ENCODE peak calls at places on chromosomes 6 and 20, in ten cellular contexts. M, V, O, I, L, U, D, F, Q and T are unnamed samples.

GRCh38 chr6:1271071-1271763 is 40.7 kb upstream of the FOXQ1 start:
- DNase-seq in M (no peak), V (no peak), O (no peak), I (no peak), L (no peak), U (no peak), D (no peak), F (no peak), Q (no peak), T (no peak)

GRCh38 chr6:46677314-46677654 is 10.4 kb upstream of the TDRD6 start:
- DNase-seq in M (no peak), V (peak), O (no peak), I (no peak), L (no peak), U (no peak), D (no peak), F (peak), Q (peak), T (no peak)

GRCh38 chr6:108947114-108947854 is 99.1 kb downstream of the ARMC2 start:
- DNase-seq in M (no peak), V (no peak), O (no peak), I (peak), L (no peak), U (peak), D (no peak), F (no peak), Q (no peak), T (no peak)

GRCh38 chr20:20782747-20783146 is 70.3 kb upstream of the RALGAPA2 start:
- DNase-seq in M (no peak), V (no peak), O (no peak), I (no peak), L (no peak), U (no peak), D (no peak), F (no peak), Q (no peak), T (no peak)

GRCh38 chr6:133631421-133631820 is 257.5 kb upstream of the TCF21 start:
- DNase-seq in M (no peak), V (no peak), O (no peak), I (no peak), L (no peak), U (no peak), D (no peak), F (no peak), Q (no peak), T (no peak)

GRCh38 chr6:23890543-23891227 is 235.3 kb upstream of the NRSN1 start:
- DNase-seq in M (no peak), V (no peak), O (no peak), I (no peak), L (no peak), U (peak), D (no peak), F (no peak), Q (no peak), T (no peak)

GRCh38 chr20:11740975-11741374 is 176.7 kb upstream of the BTBD3 start:
- DNase-seq in M (no peak), V (no peak), O (no peak), I (no peak), L (no peak), U (no peak), D (no peak), F (no peak), Q (no peak), T (no peak)

GRCh38 chr6:43644940-43645612 is at the start of gene RSPH9:
- DNase-seq in M (peak), V (peak), O (peak), I (no peak), L (peak), U (no peak), D (peak), F (no peak), Q (no peak), T (peak)

GRCh38 chr20:957544-957943 is 41.4 kb upstream of the ANGPT4 start:
- DNase-seq in M (no peak), V (peak), O (no peak), I (no peak), L (no peak), U (no peak), D (no peak), F (peak), Q (no peak), T (peak)

GRCh38 chr6:45965787-45966186 is 49.9 kb downstream of the CLIC5 start:
- DNase-seq in M (no peak), V (no peak), O (no peak), I (no peak), L (no peak), U (peak), D (no peak), F (no peak), Q (no peak), T (no peak)

GRCh38 chr20:51008718-51009117 is 14.2 kb downstream of the KCNG1 start:
- DNase-seq in M (peak), V (no peak), O (no peak), I (no peak), L (no peak), U (no peak), D (peak), F (no peak), Q (no peak), T (no peak)

GRCh38 chr6:149231786-149232185 is 85.7 kb upstream of the TAB2 start:
- DNase-seq in M (no peak), V (no peak), O (no peak), I (no peak), L (no peak), U (no peak), D (no peak), F (no peak), Q (no peak), T (no peak)

GRCh38 chr6:24329451-24329850 is 28.4 kb downstream of the DCDC2 start:
- DNase-seq in M (no peak), V (no peak), O (no peak), I (no peak), L (no peak), U (peak), D (no peak), F (no peak), Q (no peak), T (no peak)

GRCh38 chr6:149028767-149029405 is 282.1 kb downstream of the UST start:
- DNase-seq in M (no peak), V (peak), O (no peak), I (peak), L (peak), U (peak), D (peak), F (peak), Q (peak), T (peak)

GRCh38 chr20:51712501-51713212 is 55.5 kb downstream of the ATP9A start:
- DNase-seq in M (no peak), V (peak), O (peak), I (no peak), L (no peak), U (peak), D (no peak), F (peak), Q (no peak), T (no peak)

GRCh38 chr6:50549460-50549859 is 163.9 kb upstream of the TFAP2D start:
- DNase-seq in M (no peak), V (no peak), O (no peak), I (no peak), L (no peak), U (no peak), D (no peak), F (no peak), Q (no peak), T (no peak)

GRCh38 chr20:23228912-23229311 is 121.7 kb upstream of the NXT1 start:
- DNase-seq in M (no peak), V (no peak), O (no peak), I (peak), L (no peak), U (no peak), D (no peak), F (no peak), Q (no peak), T (no peak)

GRCh38 chr6:32973144-32973854 is 4.9 kb downstream of the BRD2 start:
- DNase-seq in M (no peak), V (peak), O (no peak), I (no peak), L (no peak), U (no peak), D (peak), F (no peak), Q (peak), T (peak)

GRCh38 chr6:10970731-10971130 is 73.4 kb downstream of the ELOVL2 start:
- DNase-seq in M (no peak), V (no peak), O (no peak), I (no peak), L (no peak), U (peak), D (no peak), F (no peak), Q (no peak), T (no peak)

GRCh38 chr6:23218751-23219150 is 649.4 kb downstream of the HDGFL1 start:
- DNase-seq in M (no peak), V (peak), O (peak), I (no peak), L (no peak), U (no peak), D (no peak), F (no peak), Q (no peak), T (no peak)

GRCh38 chr6:54758340-54758739 is 88.2 kb upstream of the FAM83B start:
- DNase-seq in M (no peak), V (peak), O (no peak), I (no peak), L (no peak), U (no peak), D (no peak), F (no peak), Q (no peak), T (no peak)

GRCh38 chr20:50064640-50065615 is 48.0 kb downstream of the UBE2V1 start:
- DNase-seq in M (no peak), V (no peak), O (no peak), I (no peak), L (no peak), U (no peak), D (no peak), F (no peak), Q (no peak), T (no peak)

GRCh38 chr20:35830264-35830663 is 58.4 kb downstream of the PHF20 start:
- DNase-seq in M (no peak), V (no peak), O (no peak), I (no peak), L (no peak), U (no peak), D (no peak), F (no peak), Q (no peak), T (no peak)

GRCh38 chr20:35511814-35512420 is 17.5 kb downstream of the C20orf173 start:
- DNase-seq in M (no peak), V (peak), O (peak), I (no peak), L (no peak), U (peak), D (peak), F (peak), Q (no peak), T (no peak)

GRCh38 chr20:62914436-62914835 is 11.9 kb downstream of the DIDO1 start:
- DNase-seq in M (no peak), V (no peak), O (no peak), I (no peak), L (no peak), U (no peak), D (no peak), F (no peak), Q (no peak), T (no peak)

GRCh38 chr20:62916703-62917476 is 9.4 kb downstream of the DIDO1 start:
- DNase-seq in M (no peak), V (no peak), O (no peak), I (no peak), L (no peak), U (no peak), D (no peak), F (no peak), Q (no peak), T (no peak)

GRCh38 chr20:62917720-62918119 is 8.6 kb downstream of the DIDO1 start:
- DNase-seq in M (no peak), V (no peak), O (no peak), I (no peak), L (no peak), U (no peak), D (no peak), F (no peak), Q (no peak), T (no peak)

GRCh38 chr20:62913043-62913630 is 13.2 kb downstream of the DIDO1 start:
- DNase-seq in M (no peak), V (no peak), O (no peak), I (no peak), L (no peak), U (no peak), D (no peak), F (no peak), Q (no peak), T (no peak)

DNA sequence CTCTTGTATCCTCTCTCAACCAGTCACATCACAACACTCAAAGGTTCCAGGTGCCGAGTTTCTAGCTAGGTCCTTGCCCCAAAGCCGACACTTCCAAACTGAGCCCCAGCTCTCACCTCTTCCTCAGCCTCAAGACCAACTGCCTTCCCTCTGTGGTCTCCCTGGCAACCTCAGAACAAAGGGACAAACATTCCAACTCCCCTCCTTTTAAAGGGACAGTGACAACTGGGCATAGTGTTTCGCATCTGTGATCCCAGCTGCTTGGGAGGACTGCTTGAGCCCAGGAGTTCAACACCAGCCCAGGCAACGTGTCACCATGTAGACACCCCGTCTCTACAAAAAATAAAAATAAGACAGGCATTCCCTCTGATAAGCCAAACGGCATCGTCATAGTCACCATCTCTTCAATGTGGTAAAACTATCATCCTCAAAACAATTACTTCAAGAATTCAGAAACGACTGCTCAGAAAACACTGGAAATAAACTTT is 11.3 kb downstream of the DIDO1 start:
- DNase-seq in M (no peak), V (peak), O (peak), I (no peak), L (no peak), U (no peak), D (no peak), F (peak), Q (no peak), T (no peak)
- TF ChIP-seq CTCF in M (no peak), V (no peak), O (no peak), I (no peak), L (no peak), U (no peak), D (no peak), F (no peak), Q (no peak), T (no peak)

GRCh38 chr6:47733879-47734558 is 35.6 kb downstream of the ADGRF4 start:
- DNase-seq in M (no peak), V (peak), O (no peak), I (no peak), L (no peak), U (peak), D (no peak), F (no peak), Q (peak), T (peak)
- TF ChIP-seq CTCF in M (peak), V (peak), O (peak), I (peak), L (no peak), U (peak), D (no peak), F (peak), Q (peak), T (peak)

GRCh38 chr20:31842471-31843157 is 2.8 kb downstream of the FOXS1 start:
- DNase-seq in M (no peak), V (peak), O (no peak), I (no peak), L (no peak), U (no peak), D (no peak), F (no peak), Q (no peak), T (no peak)

GRCh38 chr20:31844737-31845299 is 586 bp downstream of the FOXS1 start:
- DNase-seq in M (no peak), V (no peak), O (no peak), I (no peak), L (no peak), U (no peak), D (no peak), F (no peak), Q (no peak), T (no peak)

GRCh38 chr20:31845300-31845863 is at the start of gene FOXS1:
- DNase-seq in M (no peak), V (peak), O (peak), I (no peak), L (no peak), U (no peak), D (no peak), F (no peak), Q (no peak), T (no peak)

GRCh38 chr20:31843288-31843687 is 2.1 kb downstream of the FOXS1 start:
- DNase-seq in M (no peak), V (no peak), O (no peak), I (no peak), L (no peak), U (no peak), D (no peak), F (no peak), Q (no peak), T (no peak)

DNA sequence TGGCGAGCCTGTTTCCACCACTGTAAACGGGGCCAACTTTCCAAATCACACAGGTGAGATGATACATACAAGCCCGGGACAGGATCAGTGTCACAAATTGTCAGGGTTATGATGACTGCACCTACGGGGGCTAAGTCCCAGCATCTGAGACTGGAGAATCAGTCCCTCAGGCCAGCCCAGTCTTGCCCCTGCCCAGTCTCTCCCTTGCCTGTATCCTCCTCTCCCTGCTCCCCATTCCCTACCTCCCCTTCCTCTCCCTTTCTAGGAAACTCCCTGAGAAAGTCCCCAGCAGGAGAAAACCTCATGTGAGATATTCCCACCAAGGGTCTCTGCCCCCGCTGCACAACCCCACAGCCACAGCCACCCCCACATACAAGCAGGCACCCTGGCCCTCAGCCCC is 1.5 kb downstream of the FOXS1 start:
- DNase-seq in M (no peak), V (no peak), O (no peak), I (no peak), L (no peak), U (no peak), D (no peak), F (no peak), Q (no peak), T (no peak)
- TF ChIP-seq CTCF in M (no peak), V (no peak), O (no peak), I (no peak), L (no peak), U (no peak), D (no peak), F (no peak), Q (no peak), T (no peak)

GRCh38 chr6:79042088-79042798 is 35.8 kb downstream of the PHIP start:
- DNase-seq in M (no peak), V (no peak), O (no peak), I (no peak), L (no peak), U (no peak), D (no peak), F (no peak), Q (peak), T (peak)
- TF ChIP-seq CTCF in M (no peak), V (no peak), O (no peak), I (no peak), L (no peak), U (no peak), D (no peak), F (no peak), Q (no peak), T (no peak)